ENCODE peak calls at places on chromosomes 3 and 15, in eight cellular contexts. G is AG10803, S is neural progenitor cell, Q is ovary, Y is A549, I is IMR-90, Z is RWPE2, C is AG04449. P is an unnamed sample.

GRCh38 chr3:58188173-58188564 is 22.6 kb downstream of the DNASE1L3 start:
- DNase-seq in S (no peak), Q (no peak), Y (no peak), I (no peak), C (no peak), Z (no peak), G (no peak), P (no peak)

GRCh38 chr3:128649264-128649663 is 1.4 kb downstream of the RPN1 start:
- DNase-seq in Q (no peak), I (no peak), Z (no peak), G (no peak), S (peak; percentile 7), Y (no peak), C (no peak), P (no peak)

GRCh38 chr3:164730810-164731209 is 347.5 kb downstream of the SI start:
- DNase-seq in C (no peak), Q (no peak), Z (no peak), I (no peak), S (no peak), G (no peak), Y (no peak), P (no peak)

GRCh38 chr3:194871143-194871863 is 185.6 kb downstream of the FAM43A start:
- DNase-seq in G (peak; percentile 82), Z (peak; percentile 91), Y (peak; percentile 61), Q (peak; percentile 60), C (peak; percentile 45), I (peak; percentile 91), S (peak; percentile 49), P (peak; percentile 33)

GRCh38 chr3:111045564-111045963 is 26.1 kb upstream of the NECTIN3 start:
- DNase-seq in Q (no peak), I (peak; percentile 21), C (no peak), S (no peak), Y (no peak), G (no peak), Z (no peak), P (no peak)

GRCh38 chr3:46461971-46462910 is 2.5 kb downstream of the LTF start:
- DNase-seq in Q (no peak), G (peak; percentile 33), S (no peak), C (no peak), Z (no peak), Y (no peak), I (peak; percentile 19), P (no peak)

GRCh38 chr15:68820205-68820588 is 498 bp downstream of the ANP32A start:
- DNase-seq in I (no peak), C (no peak), G (no peak), Q (peak; percentile 68), Z (no peak), Y (peak; percentile 31), S (peak; percentile 66), P (peak; percentile 57)

GRCh38 chr15:93974804-93975481 is 256.4 kb upstream of the MCTP2 start:
- DNase-seq in Q (no peak), G (peak; percentile 35), S (peak; percentile 75), Y (peak; percentile 2), Z (no peak), I (peak; percentile 5), C (no peak), P (peak; percentile 6)

GRCh38 chr3:148820885-148821284 is 6.7 kb upstream of the CPB1 start:
- DNase-seq in C (no peak), Q (no peak), Z (no peak), S (no peak), I (no peak), Y (no peak), G (no peak), P (no peak)

GRCh38 chr15:28025413-28025812 is 73.7 kb downstream of the OCA2 start:
- DNase-seq in S (no peak), C (no peak), G (no peak), Q (no peak), Y (no peak), I (no peak), Z (no peak), P (no peak)

GRCh38 chr3:36282774-36283173 is 97.5 kb upstream of the STAC start:
- DNase-seq in Q (no peak), I (no peak), C (no peak), S (no peak), Y (no peak), G (no peak), Z (no peak), P (no peak)

GRCh38 chr3:131544557-131544956 is 41.8 kb upstream of the MRPL3 start:
- DNase-seq in I (no peak), G (no peak), Y (no peak), Z (no peak), Q (no peak), S (no peak), C (no peak), P (no peak)

GRCh38 chr3:141241248-141242034 is 9.8 kb downstream of the PXYLP1 start:
- DNase-seq in S (no peak), I (no peak), Q (no peak), Z (no peak), Y (no peak), G (no peak), C (no peak), P (no peak)

GRCh38 chr3:71684046-71684730 is 41.0 kb downstream of the EIF4E3 start:
- DNase-seq in G (no peak), S (no peak), Y (no peak), Z (no peak), I (no peak), C (no peak), Q (no peak), P (no peak)

GRCh38 chr3:139935071-139935865 is at the start of gene CLSTN2:
- DNase-seq in Q (peak; percentile 90), Z (no peak), G (peak; percentile 7), I (no peak), Y (peak; percentile 24), S (peak; percentile 92), C (no peak), P (peak; percentile 66)

DNA sequence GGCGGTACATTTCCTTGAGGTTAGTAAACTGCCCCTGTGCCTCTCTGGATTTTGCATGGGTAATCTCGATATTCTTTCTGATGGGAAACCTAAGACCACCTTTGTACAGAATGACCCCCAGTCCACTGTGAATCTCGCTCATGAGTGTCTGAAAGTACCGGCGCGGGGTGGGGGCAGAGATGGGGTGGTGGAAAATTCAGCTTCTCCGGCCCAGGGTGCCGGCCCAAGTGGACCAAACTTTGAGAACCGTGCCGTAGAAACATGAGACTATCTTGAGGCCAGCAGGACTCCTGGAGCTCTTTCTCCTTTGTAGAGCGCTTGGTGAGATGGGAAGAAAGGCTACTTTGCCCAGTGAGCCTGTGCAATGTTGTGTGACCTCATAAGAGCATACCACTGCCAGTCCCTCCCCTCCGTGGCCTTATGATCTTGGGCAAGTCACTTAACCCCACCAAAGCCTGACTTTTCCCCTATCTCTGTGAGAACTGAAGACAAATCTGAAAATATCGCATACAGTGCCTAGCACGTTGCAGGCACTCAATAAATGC is 40.3 kb upstream of the VEPH1 start:
- DNase-seq in C (no peak), I (no peak), Z (no peak), Y (no peak), G (peak; percentile 40), Q (no peak), S (no peak), P (peak; percentile 53)
- H3K4me3 ChIP-seq in C (peak overlapping the region; percentile 58), I (peak overlapping the region; percentile 43), Z (peak overlapping the region; percentile 19), Y (peak overlapping the region; percentile 59), G (peak overlapping the region; percentile 66), Q (peak overlapping the region; percentile 14), S (peak overlapping the region; percentile 48), P (peak overlapping the region; percentile 27)

GRCh38 chr3:10259036-10259435 is 10.8 kb downstream of the TATDN2 start:
- DNase-seq in Y (no peak), G (no peak), S (no peak), Z (no peak), C (no peak), Q (no peak), I (no peak), P (no peak)

GRCh38 chr3:10260211-10260701 is 12.0 kb downstream of the TATDN2 start:
- DNase-seq in C (no peak), G (no peak), S (no peak), Q (no peak), Y (no peak), Z (no peak), I (no peak), P (no peak)

GRCh38 chr3:10253731-10254130 is 5.5 kb downstream of the TATDN2 start:
- DNase-seq in S (no peak), Y (no peak), C (no peak), G (no peak), I (no peak), Z (no peak), Q (no peak), P (no peak)

GRCh38 chr3:10259798-10260197 is 11.5 kb downstream of the TATDN2 start:
- DNase-seq in Q (no peak), Y (no peak), I (no peak), G (no peak), S (no peak), Z (no peak), C (no peak), P (no peak)

DNA sequence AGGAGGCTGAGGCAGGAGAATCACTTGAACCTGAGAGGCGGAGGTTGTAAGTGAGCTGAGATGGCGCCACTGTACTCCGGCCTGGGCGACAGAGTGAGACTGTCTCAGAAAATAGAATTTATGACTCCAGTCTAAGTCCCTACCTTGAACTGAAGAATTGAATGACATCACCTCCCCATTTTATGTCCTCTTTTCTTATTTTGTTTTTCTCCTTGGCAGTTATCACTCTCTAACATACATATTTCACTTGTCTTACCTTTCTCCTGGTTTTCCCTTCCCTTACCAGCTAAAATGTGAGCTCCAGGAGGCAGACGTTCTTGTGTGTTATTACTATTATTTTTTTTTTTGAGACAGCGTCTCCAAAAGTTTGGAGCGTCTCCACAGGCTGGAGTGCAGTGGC is 7.6 kb downstream of the TATDN2 start:
- DNase-seq in G (no peak), C (no peak), Y (no peak), Z (no peak), S (no peak), Q (no peak), I (no peak), P (no peak)
- TF ChIP-seq CTCF in G (no peak), C (no peak), Y (no peak), Z (no peak), S (no peak), Q (no peak), I (no peak), P (no peak)

GRCh38 chr3:77169844-77170243 is 129.9 kb downstream of the ROBO2 start:
- DNase-seq in I (no peak), S (no peak), Q (no peak), G (no peak), C (no peak), Y (no peak), Z (no peak), P (no peak)

GRCh38 chr3:77171026-77171425 is 131.1 kb downstream of the ROBO2 start:
- DNase-seq in Y (no peak), C (no peak), G (no peak), Z (no peak), I (no peak), Q (no peak), S (no peak), P (no peak)
- H3K4me3 ChIP-seq in Y (no peak overlapping the region), C (no peak overlapping the region), G (no peak overlapping the region), Z (no peak overlapping the region), I (no peak overlapping the region), Q (no peak overlapping the region), S (no peak overlapping the region), P (no peak overlapping the region)

GRCh38 chr3:167151671-167152070 is 228.4 kb downstream of the ZBBX start:
- DNase-seq in I (no peak), Z (no peak), Q (no peak), Y (no peak), S (no peak), C (no peak), G (no peak), P (no peak)
- TF ChIP-seq CTCF in I (no peak), Z (no peak), Q (no peak), Y (no peak), S (no peak), C (no peak), G (no peak), P (no peak)